ENCODE peak calls at places on chromosomes 1 and 21, in five cellular contexts. R is A549, D is right atrium auricular region, T is lung, L is omental fat pad. U is an unnamed sample.

GRCh38 chr1:229124471-229125198 is 146.3 kb upstream of the RAB4A start:
- DNase-seq in L (no peak), D (no peak), R (no peak), T (no peak), U (no peak)

GRCh38 chr21:44903054-44903685 is 17.5 kb downstream of the ITGB2 start:
- DNase-seq in D (no peak), L (no peak), T (no peak), R (no peak), U (no peak)

GRCh38 chr1:8430476-8430875 is 112.6 kb downstream of the SLC45A1 start:
- DNase-seq in L (no peak), R (no peak), D (no peak), T (no peak), U (no peak)

GRCh38 chr1:147073062-147073432 is 99.2 kb downstream of the PRKAB2 start:
- DNase-seq in D (no peak), L (no peak), R (no peak), T (no peak), U (no peak)

GRCh38 chr1:206023682-206024081 is at the start of gene CTSE:
- DNase-seq in L (no peak), T (no peak), R (no peak), D (no peak), U (no peak)

GRCh38 chr1:204123376-204123775 is 28.5 kb downstream of the ETNK2 start:
- DNase-seq in D (no peak), L (no peak), R (no peak), T (no peak), U (no peak)

GRCh38 chr1:104856091-104856490 is 1106.4 kb downstream of the AMY1C start:
- DNase-seq in D (no peak), L (no peak), R (no peak), T (no peak), U (no peak)

GRCh38 chr1:226598455-226598849 is 49.9 kb downstream of the STUM start:
- DNase-seq in D (no peak), R (no peak), L (no peak), T (no peak), U (no peak)

GRCh38 chr1:234218078-234218477 is 155.2 kb upstream of the COA6 start:
- DNase-seq in R (no peak), D (no peak), T (no peak), L (no peak), U (no peak)

GRCh38 chr1:47791879-47792608 is 205.1 kb downstream of the TRABD2B start:
- DNase-seq in R (no peak), D (no peak), T (no peak), L (no peak), U (no peak)

GRCh38 chr1:184362876-184363275 is 24.0 kb upstream of the C1orf21 start:
- DNase-seq in T (no peak), R (no peak), D (no peak), L (no peak), U (no peak)

GRCh38 chr1:230382060-230382491 is 44.1 kb downstream of the PGBD5 start:
- DNase-seq in L (no peak), D (no peak), R (peak; percentile 16), T (peak; percentile 65), U (no peak)

GRCh38 chr1:91774520-91775203 is 111.3 kb downstream of the TGFBR3 start:
- DNase-seq in T (no peak), R (no peak), L (no peak), D (no peak), U (no peak)

GRCh38 chr1:246280551-246280950 is 226.5 kb downstream of the SMYD3 start:
- DNase-seq in D (no peak), T (no peak), R (peak; percentile 40), L (no peak), U (no peak)

GRCh38 chr1:214581785-214582184 is 21.2 kb upstream of the CENPF start:
- DNase-seq in R (peak; percentile 48), D (no peak), L (no peak), T (no peak), U (no peak)

GRCh38 chr21:45064618-45065399 is 9.6 kb upstream of the ADARB1 start:
- DNase-seq in D (no peak), T (no peak), L (no peak), R (no peak), U (no peak)

GRCh38 chr1:67052741-67053534 is 1.0 kb downstream of the SLC35D1 start:
- DNase-seq in R (peak; percentile 15), T (peak; percentile 31), L (no peak), D (no peak), U (peak; percentile 15)

GRCh38 chr1:205504311-205505075 is at the start of gene CDK18:
- DNase-seq in D (peak; percentile 74), R (no peak), T (peak; percentile 91), L (peak; percentile 57), U (no peak)

GRCh38 chr1:183487686-183488442 is 15.6 kb downstream of the SMG7 start:
- DNase-seq in D (no peak), T (no peak), L (no peak), R (no peak), U (no peak)

GRCh38 chr1:94743866-94744265 is 76.3 kb upstream of the SLC44A3 start:
- DNase-seq in D (no peak), T (no peak), R (no peak), L (no peak), U (no peak)

GRCh38 chr21:35825954-35826353 is 234.4 kb downstream of the SETD4 start:
- DNase-seq in R (no peak), T (no peak), L (no peak), D (no peak), U (no peak)

GRCh38 chr21:35827004-35827403 is 233.3 kb downstream of the SETD4 start:
- DNase-seq in R (no peak), L (no peak), D (no peak), T (no peak), U (no peak)

GRCh38 chr21:35828161-35828560 is 232.2 kb downstream of the SETD4 start:
- DNase-seq in T (no peak), R (no peak), D (no peak), L (no peak), U (no peak)

GRCh38 chr21:35824136-35824535 is 236.2 kb downstream of the SETD4 start:
- DNase-seq in R (no peak), T (no peak), L (no peak), D (no peak), U (no peak)

DNA sequence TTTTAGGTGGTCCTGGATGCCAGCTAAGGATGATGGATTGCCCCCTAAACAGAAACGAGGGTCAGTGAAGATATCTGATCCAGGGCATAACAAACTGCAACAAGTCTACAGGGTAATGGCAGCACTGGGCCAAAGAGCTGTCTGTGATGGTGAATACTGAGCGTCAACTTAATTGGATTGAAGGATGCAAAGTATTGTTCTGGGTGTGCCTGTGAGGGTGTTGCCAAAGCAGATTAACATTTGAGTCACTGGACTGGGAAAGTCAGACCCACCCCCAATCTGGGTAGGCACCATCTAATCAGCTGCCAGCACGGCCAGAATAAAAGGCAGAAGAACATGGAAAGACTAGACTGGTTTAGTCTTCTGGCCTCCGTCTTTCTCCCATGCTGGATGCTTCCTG is 235.0 kb downstream of the SETD4 start:
- DNase-seq in R (no peak), L (no peak), T (no peak), D (no peak), U (no peak)
- TF ChIP-seq CTCF in R (no peak), L (no peak), T (no peak), D (no peak), U (no peak)

GRCh38 chr1:39258146-39258924 is 53.8 kb downstream of the MACF1 start:
- DNase-seq in L (peak; percentile 63), T (peak; percentile 64), D (peak; percentile 78), R (peak; percentile 64), U (peak; percentile 67)
- TF ChIP-seq CTCF in L (peak; percentile 39), T (peak; percentile 82), D (peak; percentile 93), R (peak; percentile 84), U (peak; percentile 76)

GRCh38 chr1:36706416-36706815 is 223.7 kb upstream of the CSF3R start:
- DNase-seq in R (no peak), T (no peak), L (no peak), D (no peak), U (no peak)

GRCh38 chr1:36705629-36706028 is 222.9 kb upstream of the CSF3R start:
- DNase-seq in L (no peak), R (peak; percentile 20), D (no peak), T (no peak), U (no peak)

GRCh38 chr1:36702963-36703362 is 220.2 kb upstream of the CSF3R start:
- DNase-seq in R (no peak), D (no peak), L (no peak), T (no peak), U (no peak)

GRCh38 chr1:36707221-36707620 is 224.5 kb upstream of the CSF3R start:
- DNase-seq in R (no peak), L (no peak), T (no peak), D (no peak), U (no peak)

GRCh38 chr1:36703526-36704208 is 221.0 kb upstream of the CSF3R start:
- DNase-seq in T (peak; percentile 73), R (peak; percentile 59), D (no peak), L (peak; percentile 34), U (peak; percentile 87)
- TF ChIP-seq CTCF in T (peak; percentile 62), R (peak; percentile 63), D (peak; percentile 90), L (no peak), U (peak; percentile 92)

GRCh38 chr1:3561801-3562200 is 49.5 kb downstream of the MEGF6 start:
- DNase-seq in R (no peak), L (no peak), T (no peak), D (no peak), U (no peak)

GRCh38 chr1:3563125-3563524 is 48.2 kb downstream of the MEGF6 start:
- DNase-seq in T (no peak), R (no peak), D (no peak), L (no peak), U (no peak)

GRCh38 chr1:3563610-3564009 is 47.7 kb downstream of the MEGF6 start:
- DNase-seq in L (no peak), R (no peak), D (no peak), T (no peak), U (no peak)

GRCh38 chr1:3560981-3561380 is 50.3 kb downstream of the MEGF6 start:
- DNase-seq in D (no peak), R (no peak), L (no peak), T (no peak), U (no peak)

DNA sequence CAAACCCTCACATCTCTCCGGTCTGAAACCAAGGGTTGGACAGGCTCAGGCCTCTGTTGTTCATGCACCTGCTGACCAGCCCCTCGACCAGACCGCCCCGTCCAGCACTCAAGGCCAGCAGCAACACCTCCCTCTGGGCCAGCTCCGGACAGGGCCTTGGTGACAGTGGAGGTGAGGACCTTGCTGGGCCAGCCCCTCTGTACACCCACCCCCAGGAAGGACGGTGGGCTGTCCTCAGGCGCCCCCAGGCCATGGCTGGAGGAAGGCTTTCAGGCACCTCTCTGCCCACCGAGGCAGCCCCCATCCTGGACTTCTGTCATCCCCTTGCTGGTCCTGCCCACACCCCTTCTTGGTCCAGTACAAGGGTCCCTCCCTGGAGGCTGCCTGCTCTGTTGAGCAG is 48.6 kb downstream of the MEGF6 start:
- DNase-seq in D (no peak), T (no peak), R (no peak), L (no peak), U (no peak)
- TF ChIP-seq CTCF in D (no peak), T (no peak), R (no peak), L (no peak), U (no peak)

GRCh38 chr1:103582493-103582892 is 11.1 kb downstream of the AMY2B start:
- DNase-seq in R (no peak), D (no peak), T (no peak), L (no peak), U (no peak)
- TF ChIP-seq CTCF in R (no peak), D (no peak), T (no peak), L (no peak), U (no peak)

U was measured in GM10248.